ENCODE peak calls at places on chromosomes 5 and 9, in five cellular contexts. O is tibial artery; U is right cardiac atrium; I is esophagus squamous epithelium; W is CD8-positive, alpha-beta T cell. B is an unnamed sample.

GRCh38 chr9:23740531-23740930 is 85.5 kb downstream of the ELAVL2 start:
- DNase-seq in O (no peak), U (no peak), I (no peak), W (no peak), B (no peak)

GRCh38 chr9:131650254-131650653 is 89.6 kb downstream of the RAPGEF1 start:
- DNase-seq in O (peak), U (no peak), I (no peak), W (no peak), B (no peak)

GRCh38 chr9:113361304-113362018 is 12.1 kb downstream of the BSPRY start:
- DNase-seq in O (no peak), U (no peak), I (no peak), W (no peak), B (no peak)

GRCh38 chr5:158570502-158570901 is 529.2 kb downstream of the EBF1 start:
- DNase-seq in O (no peak), U (no peak), I (no peak), W (no peak), B (no peak)

GRCh38 chr9:33297455-33297854 is 7.1 kb downstream of the NFX1 start:
- DNase-seq in O (peak), U (no peak), I (no peak), W (no peak), B (no peak)

GRCh38 chr5:122999947-123000563 is 36.5 kb downstream of the PPIC start:
- DNase-seq in O (peak), U (peak), I (no peak), W (no peak), B (no peak)

GRCh38 chr5:58246521-58246944 is 213.4 kb downstream of the PLK2 start:
- DNase-seq in O (no peak), U (no peak), I (no peak), W (no peak), B (no peak)

GRCh38 chr9:13705913-13706312 is 426.4 kb upstream of the MPDZ start:
- DNase-seq in O (peak), U (peak), I (no peak), W (no peak), B (no peak)

GRCh38 chr9:82621446-82621845 is 441.5 kb downstream of the RASEF start:
- DNase-seq in O (no peak), U (no peak), I (no peak), W (no peak), B (no peak)

GRCh38 chr5:140235776-140236558 is 61.0 kb downstream of the CYSTM1 start:
- DNase-seq in O (no peak), U (no peak), I (no peak), W (no peak), B (no peak)

GRCh38 chr5:134649163-134649916 is 755 bp downstream of the SEC24A start:
- DNase-seq in O (peak), U (no peak), I (no peak), W (peak), B (no peak)

GRCh38 chr5:74320526-74320925 is 320.0 kb downstream of the ENC1 start:
- DNase-seq in O (no peak), U (no peak), I (no peak), W (no peak), B (no peak)

GRCh38 chr5:168654225-168654624 is 75.1 kb upstream of the PANK3 start:
- DNase-seq in O (peak), U (peak), I (no peak), W (no peak), B (peak)

GRCh38 chr9:7976167-7976755 is 176.7 kb upstream of the DMAC1 start:
- DNase-seq in O (no peak), U (no peak), I (peak), W (peak), B (no peak)

GRCh38 chr9:38662763-38663593 is 42.6 kb upstream of the ANKRD18A start:
- DNase-seq in O (no peak), U (no peak), I (no peak), W (no peak), B (peak)

GRCh38 chr9:92538541-92538940 is 2.8 kb upstream of the ECM2 start:
- DNase-seq in O (no peak), U (no peak), I (no peak), W (no peak), B (no peak)

GRCh38 chr5:42995152-42995751 is 44.9 kb downstream of the ANXA2R start:
- DNase-seq in O (no peak), U (no peak), I (no peak), W (no peak), B (no peak)

GRCh38 chr5:82861705-82862104 is 215.5 kb downstream of the TMEM167A start:
- DNase-seq in O (peak), U (no peak), I (no peak), W (no peak), B (no peak)

GRCh38 chr5:43839218-43839617 is 236.2 kb downstream of the NNT start:
- DNase-seq in O (no peak), U (no peak), I (no peak), W (no peak), B (no peak)

GRCh38 chr5:52624291-52624690 is 163.4 kb upstream of the ITGA1 start:
- DNase-seq in O (no peak), U (no peak), I (no peak), W (no peak), B (no peak)

GRCh38 chr5:147407094-147407681 is 102.7 kb downstream of the DPYSL3 start:
- DNase-seq in O (peak), U (no peak), I (no peak), W (no peak), B (no peak)

GRCh38 chr9:110622368-110622767 is 42.8 kb upstream of the SVEP1 start:
- DNase-seq in O (no peak), U (no peak), I (no peak), W (no peak), B (no peak)

GRCh38 chr5:40700116-40700822 is 20.6 kb downstream of the PTGER4 start:
- DNase-seq in O (no peak), U (peak), I (no peak), W (no peak), B (no peak)

GRCh38 chr5:139650689-139651501 is 2.7 kb downstream of the CXXC5 start:
- DNase-seq in O (peak), U (peak), I (no peak), W (no peak), B (peak)

GRCh38 chr5:96819806-96820205 is 12.1 kb upstream of the ERAP1 start:
- DNase-seq in O (no peak), U (no peak), I (no peak), W (no peak), B (no peak)

GRCh38 chr5:177468329-177469058 is 4.9 kb downstream of the DBN1 start:
- DNase-seq in O (no peak), U (peak), I (no peak), W (no peak), B (peak)

GRCh38 chr9:7172445-7173115 is 414.8 kb downstream of the KDM4C start:
- DNase-seq in O (no peak), U (no peak), I (no peak), W (no peak), B (no peak)

GRCh38 chr9:98993570-98993945 is 49.9 kb downstream of the COL15A1 start:
- DNase-seq in O (peak), U (peak), I (no peak), W (no peak), B (no peak)

GRCh38 chr5:33046091-33046490 is 335.0 kb downstream of the NPR3 start:
- DNase-seq in O (no peak), U (no peak), I (no peak), W (no peak), B (no peak)

GRCh38 chr5:1188464-1188863 is 12.9 kb upstream of the SLC6A19 start:
- DNase-seq in O (no peak), U (no peak), I (no peak), W (no peak), B (no peak)

GRCh38 chr5:169567079-169567478 is 16.5 kb upstream of the SPDL1 start:
- DNase-seq in O (no peak), U (no peak), I (no peak), W (no peak), B (no peak)

GRCh38 chr5:111197523-111197922 is 26.7 kb upstream of the CAMK4 start:
- DNase-seq in O (peak), U (peak), I (no peak), W (no peak), B (peak)

GRCh38 chr5:131209506-131210191 is 38.9 kb downstream of the LYRM7 start:
- DNase-seq in O (no peak), U (no peak), I (no peak), W (peak), B (no peak)

GRCh38 chr5:90473321-90474234 is 993 bp downstream of the MBLAC2 start:
- DNase-seq in O (no peak), U (peak), I (no peak), W (peak), B (peak)

GRCh38 chr9:134768332-134769083 is 112.1 kb upstream of the FCN2 start:
- DNase-seq in O (peak), U (peak), I (no peak), W (no peak), B (peak)

GRCh38 chr5:124995451-124995850 is 249.0 kb upstream of the ZNF608 start:
- DNase-seq in O (no peak), U (no peak), I (no peak), W (no peak), B (no peak)

DNA sequence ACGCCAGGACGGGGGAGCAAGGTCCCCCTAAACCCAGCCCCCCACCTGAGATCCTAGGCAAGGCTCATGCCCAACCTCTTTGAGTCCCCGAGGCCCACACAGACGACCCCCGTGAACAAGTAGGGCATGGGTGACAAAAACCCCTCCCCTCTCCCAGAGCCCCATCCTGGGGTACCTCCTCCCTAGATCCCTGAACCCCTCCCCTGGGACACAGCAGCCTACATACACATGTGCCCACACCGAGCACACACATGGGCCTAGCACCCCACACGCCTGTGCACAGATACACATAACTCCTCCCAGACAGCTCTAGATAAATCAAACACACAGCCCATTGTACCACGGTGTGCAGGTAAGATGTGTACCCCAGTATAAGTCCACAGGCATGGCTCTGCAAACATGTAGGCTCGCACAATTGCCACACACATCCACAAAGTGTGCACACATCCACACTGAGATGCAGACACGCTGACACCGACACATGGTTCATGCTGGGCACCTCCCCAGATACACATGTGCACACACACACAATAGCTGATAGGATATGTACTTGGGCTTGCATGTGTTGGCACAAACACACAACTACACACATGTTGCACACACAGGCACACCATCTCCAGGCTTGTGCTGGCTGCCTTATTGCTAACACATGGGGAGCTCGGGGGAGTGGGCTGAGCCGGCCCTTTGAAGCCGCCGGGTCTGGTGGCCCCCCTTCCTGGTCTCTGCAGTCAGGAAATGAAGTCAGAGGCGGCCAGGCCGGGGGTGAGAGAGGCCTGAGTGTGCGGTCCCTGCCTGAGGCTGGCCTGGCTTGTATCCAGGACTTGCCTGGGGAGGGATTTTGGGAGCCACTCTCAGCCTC is 30.3 kb downstream of the GOLGA2 start:
- DNase-seq in O (no peak), U (peak), I (no peak), W (no peak), B (no peak)
- H3K4me3 ChIP-seq in O (no peak), U (no peak), I (no peak), W (no peak), B (no peak)

GRCh38 chr9:125551781-125552180 is 155.2 kb downstream of the MAPKAP1 start:
- DNase-seq in O (no peak), U (no peak), I (no peak), W (no peak), B (no peak)

GRCh38 chr9:125548141-125548540 is 158.9 kb downstream of the MAPKAP1 start:
- DNase-seq in O (no peak), U (no peak), I (no peak), W (no peak), B (no peak)

GRCh38 chr9:125550633-125551032 is 156.4 kb downstream of the MAPKAP1 start:
- DNase-seq in O (no peak), U (no peak), I (no peak), W (no peak), B (no peak)

GRCh38 chr9:125549465-125550215 is 157.4 kb downstream of the MAPKAP1 start:
- DNase-seq in O (peak), U (peak), I (no peak), W (no peak), B (no peak)

DNA sequence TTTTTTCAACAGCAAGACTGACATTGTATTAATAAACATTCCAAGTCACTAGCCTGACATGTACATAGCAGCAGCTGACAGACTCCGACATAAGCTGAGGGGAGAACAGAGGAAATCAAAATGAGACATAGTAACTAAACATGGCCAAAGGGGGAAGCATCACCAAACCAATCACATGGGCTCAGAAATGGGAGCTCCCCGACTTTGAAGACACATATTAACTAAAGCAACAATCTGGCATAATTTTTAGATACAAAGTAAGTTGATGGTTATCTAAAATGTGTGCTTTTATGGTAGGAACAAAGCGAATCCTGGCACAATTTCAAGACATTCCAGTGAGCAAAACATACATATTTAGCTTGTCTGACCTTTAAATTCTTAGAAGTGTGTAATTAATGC is 156.8 kb downstream of the MAPKAP1 start:
- DNase-seq in O (no peak), U (no peak), I (no peak), W (no peak), B (no peak)
- H3K4me3 ChIP-seq in O (no peak), U (no peak), I (no peak), W (no peak), B (no peak)

GRCh38 chr9:121268598-121269029 is 652 bp downstream of the GSN start:
- DNase-seq in O (no peak), U (no peak), I (no peak), W (no peak), B (no peak)
- H3K4me3 ChIP-seq in O (peak), U (peak), I (peak), W (peak), B (peak)

GRCh38 chr9:78707481-78707977 is 410.6 kb downstream of the PSAT1 start:
- DNase-seq in O (no peak), U (no peak), I (no peak), W (no peak), B (no peak)
- H3K4me3 ChIP-seq in O (no peak), U (no peak), I (no peak), W (no peak), B (no peak)

GRCh38 chr9:100578610-100579009 is 731 bp downstream of the CAVIN4 start:
- DNase-seq in O (no peak), U (no peak), I (no peak), W (no peak), B (no peak)

GRCh38 chr9:100575765-100576368 is 2.0 kb upstream of the CAVIN4 start:
- DNase-seq in O (no peak), U (no peak), I (no peak), W (no peak), B (no peak)

GRCh38 chr9:100580255-100580654 is 2.4 kb downstream of the CAVIN4 start:
- DNase-seq in O (no peak), U (peak), I (no peak), W (no peak), B (no peak)

GRCh38 chr9:100579665-100580064 is 1.8 kb downstream of the CAVIN4 start:
- DNase-seq in O (no peak), U (no peak), I (no peak), W (no peak), B (no peak)

DNA sequence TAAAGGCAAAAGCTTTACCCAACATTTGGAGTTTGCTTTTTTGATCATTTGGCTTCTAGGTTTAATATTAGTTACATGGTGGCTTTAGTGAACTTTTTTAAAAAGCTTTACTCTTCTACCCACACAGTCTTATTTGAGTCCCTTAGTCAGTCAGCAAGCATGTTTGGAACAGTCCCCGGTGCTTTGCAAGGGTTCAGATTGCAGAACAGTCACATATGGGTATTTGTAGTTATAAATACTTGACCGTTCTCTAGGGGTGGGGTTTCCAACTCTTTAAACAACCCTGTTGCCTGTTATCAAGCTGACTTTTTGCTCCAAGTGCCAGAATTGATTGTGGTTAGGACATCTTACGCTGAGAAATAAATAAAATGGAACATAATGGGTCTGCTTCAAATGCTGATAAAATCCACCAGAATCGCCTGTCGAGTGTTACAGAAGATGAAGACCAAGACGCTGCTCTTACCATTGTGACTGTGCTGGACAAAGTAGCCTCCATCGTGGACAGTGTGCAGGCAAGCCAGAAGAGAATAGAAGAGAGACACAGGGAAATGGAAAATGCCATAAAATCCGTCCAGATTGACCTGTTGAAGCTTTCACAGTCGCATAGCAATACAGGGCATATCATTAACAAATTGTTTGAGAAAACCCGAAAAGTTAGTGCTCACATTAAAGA is at the start of gene CAVIN4:
- DNase-seq in O (no peak), U (no peak), I (no peak), W (no peak), B (no peak)
- H3K4me3 ChIP-seq in O (no peak), U (peak), I (no peak), W (no peak), B (no peak)

GRCh38 chr5:151679421-151680155 is 7.1 kb downstream of the SPARC start:
- DNase-seq in O (peak), U (no peak), I (no peak), W (no peak), B (no peak)
- H3K4me3 ChIP-seq in O (peak), U (no peak), I (no peak), W (no peak), B (no peak)